ENCODE peak calls at places on chromosomes 7 and 10, in eight cellular contexts. Z is AG09309, Q is frontal cortex, L is NCI-H748 treated with DMSO at 0.1 percent for 48 hours, K is HFFc6, V is A172, N is colonic mucosa, R is dermis microvascular lymphatic vessel endothelial cell. O is an unnamed sample.

GRCh38 chr10:4868357-4868657 is 42.3 kb downstream of the AKR1E2 start:
- DNase-seq in K (no peak), Z (no peak), V (no peak), R (no peak), Q (no peak), N (no peak), L (no peak), O (no peak)

GRCh38 chr10:95221124-95221523 is 27.1 kb downstream of the ACSM6 start:
- DNase-seq in V (peak; percentile 75), Q (no peak), Z (no peak), R (no peak), L (no peak), N (no peak), K (no peak), O (peak; percentile 67)

GRCh38 chr7:96388620-96389383 is 66.9 kb upstream of the SLC25A13 start:
- DNase-seq in Z (peak; percentile 28), N (no peak), K (peak; percentile 83), V (peak; percentile 75), L (no peak), Q (no peak), R (peak; percentile 87), O (peak; percentile 76)

GRCh38 chr10:131870831-131871672 is 29.8 kb upstream of the PPP2R2D start:
- DNase-seq in L (no peak), R (no peak), V (peak; percentile 29), N (no peak), Q (no peak), Z (no peak), K (no peak), O (peak; percentile 31)

GRCh38 chr7:156625585-156625984 is 15.0 kb upstream of the RNF32 start:
- DNase-seq in Z (no peak), R (no peak), N (no peak), Q (no peak), L (no peak), V (no peak), K (no peak), O (no peak)

GRCh38 chr10:77075916-77076315 is 561.7 kb downstream of the KCNMA1 start:
- DNase-seq in N (no peak), K (no peak), V (no peak), L (no peak), Z (no peak), Q (no peak), R (no peak), O (no peak)

GRCh38 chr10:89625041-89625765 is 19.8 kb downstream of the PANK1 start:
- DNase-seq in L (no peak), V (peak; percentile 28), N (no peak), Z (no peak), K (peak; percentile 7), R (no peak), Q (no peak), O (peak; percentile 89)

GRCh38 chr10:61760943-61761824 is 98.5 kb downstream of the CABCOCO1 start:
- DNase-seq in Z (peak; percentile 64), Q (no peak), L (peak; percentile 16), R (peak; percentile 46), K (peak; percentile 79), N (no peak), V (peak; percentile 84), O (peak; percentile 87)

GRCh38 chr7:130490888-130491771 is 755 bp upstream of the MEST start:
- DNase-seq in R (peak; percentile 39), L (no peak), N (no peak), V (no peak), K (no peak), Z (no peak), Q (peak; percentile 62), O (peak; percentile 62)

GRCh38 chr7:26550492-26550891 is 258.8 kb downstream of the SNX10 start:
- DNase-seq in Z (no peak), V (no peak), N (no peak), L (no peak), K (no peak), Q (no peak), R (no peak), O (no peak)

GRCh38 chr7:124779194-124779593 is 13.6 kb upstream of the GPR37 start:
- DNase-seq in Q (no peak), N (no peak), K (no peak), Z (no peak), L (peak; percentile 45), V (no peak), R (no peak), O (peak; percentile 38)

GRCh38 chr10:121069061-121069850 is 218.1 kb downstream of the WDR11 start:
- DNase-seq in K (no peak), R (no peak), N (no peak), Q (no peak), L (no peak), V (no peak), Z (no peak), O (peak; percentile 32)

GRCh38 chr7:74466196-74466813 is 12.6 kb downstream of the GTF2IRD1 start:
- DNase-seq in N (no peak), Z (no peak), K (no peak), L (no peak), V (no peak), R (no peak), Q (no peak), O (no peak)

GRCh38 chr10:5317547-5318107 is 47.1 kb upstream of the UCN3 start:
- DNase-seq in Z (peak; percentile 33), Q (no peak), L (no peak), K (peak; percentile 77), N (no peak), V (peak; percentile 95), R (peak; percentile 79), O (peak; percentile 58)

GRCh38 chr7:112283382-112283910 is 77.0 kb downstream of the ZNF277 start:
- DNase-seq in N (no peak), Z (no peak), L (no peak), Q (no peak), R (no peak), V (no peak), K (no peak), O (no peak)

GRCh38 chr10:50310560-50311174 is 59.4 kb upstream of the ASAH2 start:
- DNase-seq in L (no peak), R (no peak), N (peak; percentile 41), K (no peak), Q (no peak), V (peak; percentile 41), Z (no peak), O (peak; percentile 17)

GRCh38 chr10:43172645-43173044 is 34.4 kb downstream of the CSGALNACT2 start:
- DNase-seq in K (no peak), V (no peak), R (no peak), L (no peak), Z (no peak), N (no peak), Q (no peak), O (no peak)

GRCh38 chr10:5944389-5945202 is 32.7 kb downstream of the IL15RA start:
- DNase-seq in Q (peak; percentile 72), V (peak; percentile 99), R (peak; percentile 100), L (no peak), Z (peak; percentile 100), K (peak; percentile 99), N (peak; percentile 88), O (peak; percentile 98)

GRCh38 chr7:86932038-86932512 is 127.4 kb downstream of the ELAPOR2 start:
- DNase-seq in Q (no peak), R (peak; percentile 75), Z (peak; percentile 92), K (peak; percentile 77), L (no peak), V (peak; percentile 10), N (no peak), O (peak; percentile 75)

GRCh38 chr7:54111850-54112249 is 430.3 kb upstream of the VSTM2A start:
- DNase-seq in K (no peak), R (no peak), L (no peak), V (peak; percentile 10), N (no peak), Z (no peak), Q (no peak), O (no peak)

GRCh38 chr7:5553298-5553877 is 129.8 kb upstream of the TNRC18 start:
- DNase-seq in L (no peak), N (peak; percentile 69), K (no peak), V (peak; percentile 80), R (no peak), Q (no peak), Z (no peak), O (no peak)

GRCh38 chr7:80875537-80876120 is 43.2 kb downstream of the SEMA3C start:
- DNase-seq in Q (no peak), V (no peak), K (no peak), Z (no peak), N (no peak), R (no peak), L (no peak), O (no peak)

GRCh38 chr7:142585425-142585824 is 163.8 kb upstream of the PRSS1 start:
- DNase-seq in R (no peak), N (no peak), L (no peak), K (no peak), V (no peak), Z (no peak), Q (no peak), O (peak; percentile 59)

GRCh38 chr7:133021196-133021595 is 60.7 kb downstream of the CHCHD3 start:
- DNase-seq in Z (no peak), V (no peak), N (no peak), K (no peak), Q (no peak), R (peak; percentile 12), L (no peak), O (peak; percentile 63)

GRCh38 chr10:114685456-114685855 is 27.4 kb upstream of the ABLIM1 start:
- DNase-seq in Q (no peak), R (peak; percentile 65), V (no peak), L (no peak), Z (no peak), K (no peak), N (no peak), O (no peak)

GRCh38 chr7:4010206-4010605 is 671.9 kb upstream of the FOXK1 start:
- DNase-seq in N (no peak), Z (no peak), L (no peak), K (no peak), V (no peak), Q (no peak), R (no peak), O (no peak)

GRCh38 chr7:15764986-15765385 is 78.5 kb upstream of the MEOX2 start:
- DNase-seq in N (peak; percentile 31), V (peak; percentile 52), Z (no peak), R (peak; percentile 39), L (no peak), Q (no peak), K (no peak), O (no peak)

GRCh38 chr10:283140-283479 is 147.9 kb downstream of the ZMYND11 start:
- DNase-seq in L (no peak), V (no peak), Q (no peak), N (no peak), R (no peak), Z (no peak), K (no peak), O (no peak)

GRCh38 chr10:124035928-124036558 is 57.4 kb downstream of the CHST15 start:
- DNase-seq in Z (no peak), L (no peak), R (peak; percentile 20), V (no peak), K (no peak), Q (no peak), N (peak; percentile 45), O (peak; percentile 11)